ENCODE peak calls at places on chromosomes 7 and 10, in five cellular contexts. N is CD8-positive, alpha-beta memory T cell; H is AG04450; T is transverse colon; Y is stimulated activated CD4-positive, alpha-beta T cell treated with anti-CD3 and anti-CD28 coated beads, Interleukin-1b, Interleukin-23, amount 100 ng/mL, for 48 hours. A is an unnamed sample.

GRCh38 chr10:80108576-80109239 is 23.8 kb upstream of the PLAC9 start:
- DNase-seq in T (no peak), N (no peak), Y (no peak), H (no peak), A (peak; percentile 58)

GRCh38 chr7:92851732-92852131 is 15.4 kb upstream of the CDK6 start:
- DNase-seq in Y (peak; percentile 21), H (no peak), N (no peak), T (no peak), A (no peak)

GRCh38 chr7:107996072-107996824 is 6.7 kb downstream of the LAMB1 start:
- DNase-seq in N (no peak), T (no peak), Y (no peak), H (no peak), A (no peak)

GRCh38 chr7:90194911-90195809 is 16.4 kb upstream of the STEAP2 start:
- DNase-seq in Y (no peak), H (no peak), N (no peak), T (no peak), A (no peak)

GRCh38 chr7:110766874-110767273 is 324.1 kb upstream of the LRRN3 start:
- DNase-seq in Y (no peak), N (no peak), H (no peak), T (no peak), A (no peak)

GRCh38 chr10:93417264-93417663 is 64.9 kb downstream of the MYOF start:
- DNase-seq in Y (no peak), T (no peak), N (no peak), H (no peak), A (no peak)

GRCh38 chr10:123301077-123301875 is 147.1 kb downstream of the BUB3 start:
- DNase-seq in T (peak; percentile 11), Y (no peak), H (no peak), N (no peak), A (no peak)

GRCh38 chr7:32164341-32164996 is 94.3 kb upstream of the PDE1C start:
- DNase-seq in T (peak; percentile 10), Y (no peak), N (no peak), H (no peak), A (no peak)

GRCh38 chr7:159109092-159110035 is 35.3 kb downstream of the VIPR2 start:
- DNase-seq in T (no peak), Y (no peak), H (no peak), N (no peak), A (no peak)

GRCh38 chr10:110375121-110375520 is 70.4 kb upstream of the SMNDC1 start:
- DNase-seq in H (no peak), Y (no peak), T (no peak), N (no peak), A (no peak)

GRCh38 chr7:105691029-105691691 is 109.9 kb upstream of the EFCAB10 start:
- DNase-seq in T (peak; percentile 15), Y (peak; percentile 53), H (peak; percentile 34), N (peak; percentile 56), A (no peak)

GRCh38 chr7:151086802-151087246 is 549 bp downstream of the AGAP3 start:
- DNase-seq in Y (peak; percentile 38), T (peak; percentile 35), N (peak; percentile 19), H (no peak), A (no peak)

GRCh38 chr10:48439581-48440041 is 133.1 kb downstream of the MAPK8 start:
- DNase-seq in T (peak; percentile 52), N (no peak), H (no peak), Y (no peak), A (no peak)

GRCh38 chr7:46165281-46165680 is 244.2 kb upstream of the IGFBP3 start:
- DNase-seq in T (no peak), H (no peak), Y (no peak), N (no peak), A (no peak)

GRCh38 chr10:75430000-75430763 is 1.2 kb upstream of the LRMDA start:
- DNase-seq in N (no peak), H (no peak), T (peak; percentile 43), Y (no peak), A (no peak)

GRCh38 chr7:28629216-28629848 is 217.0 kb downstream of the CREB5 start:
- DNase-seq in H (no peak), Y (no peak), N (no peak), T (no peak), A (no peak)

GRCh38 chr7:132500727-132501410 is 75.4 kb downstream of the PLXNA4 start:
- DNase-seq in Y (no peak), N (no peak), T (peak; percentile 28), H (no peak), A (no peak)

GRCh38 chr10:122962405-122962804 is 8.4 kb upstream of the C10orf88 start:
- DNase-seq in Y (peak; percentile 26), T (no peak), N (no peak), H (no peak), A (no peak)

GRCh38 chr10:66836057-66836456 is 89.8 kb upstream of the LRRTM3 start:
- DNase-seq in T (no peak), N (no peak), Y (no peak), H (peak; percentile 37), A (peak; percentile 54)

GRCh38 chr7:141484907-141485306 is 66.3 kb upstream of the AGK start:
- DNase-seq in N (no peak), H (no peak), T (no peak), Y (no peak), A (no peak)

GRCh38 chr10:10826125-10826524 is 191.5 kb upstream of the CELF2 start:
- DNase-seq in N (no peak), H (peak; percentile 55), T (no peak), Y (no peak), A (peak; percentile 30)

GRCh38 chr7:159027803-159028455 is 116.7 kb downstream of the VIPR2 start:
- DNase-seq in N (no peak), T (peak; percentile 66), Y (no peak), H (no peak), A (no peak)

GRCh38 chr7:24378871-24379608 is 95.0 kb downstream of the NPY start:
- DNase-seq in H (peak; percentile 7), T (no peak), N (no peak), Y (no peak), A (no peak)

GRCh38 chr10:78416031-78416800 is 382.6 kb downstream of the RPS24 start:
- DNase-seq in T (no peak), H (no peak), Y (no peak), N (no peak), A (no peak)

GRCh38 chr10:105797234-105797890 is 1156.3 kb downstream of the SORCS3 start:
- DNase-seq in Y (no peak), H (no peak), N (no peak), T (no peak), A (no peak)

GRCh38 chr7:100464210-100464660 is at the start of gene SPACDR:
- DNase-seq in N (no peak), Y (no peak), H (no peak), T (no peak), A (no peak)

GRCh38 chr7:85285502-85285901 is 98.6 kb upstream of the SEMA3D start:
- DNase-seq in H (no peak), Y (no peak), N (no peak), T (no peak), A (no peak)

GRCh38 chr7:143243011-143243410 is 20.2 kb upstream of the GSTK1 start:
- DNase-seq in H (no peak), N (no peak), Y (no peak), T (no peak), A (no peak)

GRCh38 chr10:21746118-21746517 is 212.1 kb downstream of the MLLT10 start:
- DNase-seq in T (no peak), N (peak; percentile 17), H (no peak), Y (no peak), A (no peak)

GRCh38 chr7:271266-272107 is 18.5 kb upstream of the FOXL3 start:
- DNase-seq in T (no peak), H (no peak), Y (no peak), N (no peak), A (no peak)

GRCh38 chr7:128923411-128923800 is 12.9 kb upstream of the KCP start:
- DNase-seq in H (no peak), N (no peak), Y (no peak), T (no peak), A (no peak)

GRCh38 chr7:136045992-136046391 is 68.8 kb upstream of the MTPN start:
- DNase-seq in Y (no peak), T (no peak), H (no peak), N (no peak), A (no peak)

GRCh38 chr10:7045891-7046599 is 364.8 kb downstream of the SFMBT2 start:
- DNase-seq in H (no peak), Y (no peak), N (peak; percentile 71), T (peak; percentile 10), A (no peak)

GRCh38 chr7:97025983-97026704 is 1.5 kb upstream of the DLX5 start:
- DNase-seq in H (no peak), T (no peak), Y (no peak), N (no peak), A (no peak)

A was measured in HFF-Myc.